ENCODE peak calls at places on chromosomes 2 and 18, in five cellular contexts. One of them, this sample, is unnamed.

GRCh38 chr2:151051584-151052220 is 210.0 kb downstream of the RBM43 start:
- DNase-seq in tibial nerve: no peak
- DNase-seq in hepatocyte: peak
- DNase-seq in left lung: no peak
- DNase-seq in breast epithelium: no peak
- DNase-seq in this sample: no peak

GRCh38 chr2:216713691-216714411 is 18.5 kb upstream of the IGFBP5 start:
- DNase-seq in tibial nerve: peak
- DNase-seq in hepatocyte: peak
- DNase-seq in left lung: no peak
- DNase-seq in breast epithelium: no peak
- DNase-seq in this sample: peak

GRCh38 chr2:69335291-69335690 is 51.7 kb downstream of the GFPT1 start:
- DNase-seq in tibial nerve: no peak
- DNase-seq in hepatocyte: no peak
- DNase-seq in left lung: no peak
- DNase-seq in breast epithelium: no peak
- DNase-seq in this sample: no peak

GRCh38 chr2:215727507-215728503 is 285.5 kb downstream of the MREG start:
- DNase-seq in tibial nerve: no peak
- DNase-seq in hepatocyte: no peak
- DNase-seq in left lung: no peak
- DNase-seq in breast epithelium: no peak
- DNase-seq in this sample: no peak

GRCh38 chr2:112579280-112579679 is 5.1 kb upstream of the CHCHD5 start:
- DNase-seq in tibial nerve: no peak
- DNase-seq in hepatocyte: no peak
- DNase-seq in left lung: no peak
- DNase-seq in breast epithelium: no peak
- DNase-seq in this sample: no peak

GRCh38 chr2:181781082-181781786 is 100.9 kb upstream of the NEUROD1 start:
- DNase-seq in tibial nerve: no peak
- DNase-seq in hepatocyte: no peak
- DNase-seq in left lung: no peak
- DNase-seq in breast epithelium: no peak
- DNase-seq in this sample: no peak

GRCh38 chr2:16972276-16972675 is 306.6 kb upstream of the CYRIA start:
- DNase-seq in tibial nerve: no peak
- DNase-seq in hepatocyte: no peak
- DNase-seq in left lung: no peak
- DNase-seq in breast epithelium: no peak
- DNase-seq in this sample: no peak

GRCh38 chr2:240930631-240931318 is 24.6 kb downstream of the CROCC2 start:
- DNase-seq in tibial nerve: peak
- DNase-seq in hepatocyte: no peak
- DNase-seq in left lung: peak
- DNase-seq in breast epithelium: peak
- DNase-seq in this sample: no peak

GRCh38 chr18:48777737-48778111 is 173.0 kb downstream of the SMAD7 start:
- DNase-seq in tibial nerve: no peak
- DNase-seq in hepatocyte: peak
- DNase-seq in left lung: no peak
- DNase-seq in breast epithelium: no peak
- DNase-seq in this sample: no peak

GRCh38 chr18:62953663-62954062 is 238.3 kb downstream of the PHLPP1 start:
- DNase-seq in tibial nerve: no peak
- DNase-seq in hepatocyte: no peak
- DNase-seq in left lung: no peak
- DNase-seq in breast epithelium: no peak
- DNase-seq in this sample: no peak

GRCh38 chr2:203533696-203534471 is 1.2 kb downstream of the RAPH1 start:
- DNase-seq in tibial nerve: no peak
- DNase-seq in hepatocyte: peak
- DNase-seq in left lung: no peak
- DNase-seq in breast epithelium: no peak
- DNase-seq in this sample: no peak

GRCh38 chr18:48529796-48530195 is 9.0 kb upstream of the CTIF start:
- DNase-seq in tibial nerve: no peak
- DNase-seq in hepatocyte: no peak
- DNase-seq in left lung: no peak
- DNase-seq in breast epithelium: no peak
- DNase-seq in this sample: no peak

GRCh38 chr2:173090973-173091660 is 15.5 kb downstream of the MAP3K20 start:
- DNase-seq in tibial nerve: no peak
- DNase-seq in hepatocyte: no peak
- DNase-seq in left lung: no peak
- DNase-seq in breast epithelium: no peak
- DNase-seq in this sample: no peak

GRCh38 chr2:216545359-216545758 is 46.7 kb downstream of the RPL37A start:
- DNase-seq in tibial nerve: no peak
- DNase-seq in hepatocyte: no peak
- DNase-seq in left lung: no peak
- DNase-seq in breast epithelium: no peak
- DNase-seq in this sample: no peak

GRCh38 chr2:15615310-15615920 is 23.7 kb downstream of the DDX1 start:
- DNase-seq in tibial nerve: no peak
- DNase-seq in hepatocyte: no peak
- DNase-seq in left lung: no peak
- DNase-seq in breast epithelium: no peak
- DNase-seq in this sample: no peak

GRCh38 chr18:28159055-28159454 is 17.9 kb downstream of the CDH2 start:
- DNase-seq in tibial nerve: no peak
- DNase-seq in hepatocyte: no peak
- DNase-seq in left lung: no peak
- DNase-seq in breast epithelium: no peak
- DNase-seq in this sample: no peak

GRCh38 chr2:14194233-14194632 is 438.3 kb upstream of the LRATD1 start:
- DNase-seq in tibial nerve: no peak
- DNase-seq in hepatocyte: no peak
- DNase-seq in left lung: no peak
- DNase-seq in breast epithelium: no peak
- DNase-seq in this sample: no peak

GRCh38 chr18:58229162-58229561 is 185.1 kb downstream of the NEDD4L start:
- DNase-seq in tibial nerve: no peak
- DNase-seq in hepatocyte: no peak
- DNase-seq in left lung: no peak
- DNase-seq in breast epithelium: no peak
- DNase-seq in this sample: no peak

GRCh38 chr18:58230438-58231179 is 186.6 kb downstream of the NEDD4L start:
- DNase-seq in tibial nerve: no peak
- DNase-seq in hepatocyte: peak
- DNase-seq in left lung: no peak
- DNase-seq in breast epithelium: peak
- DNase-seq in this sample: no peak

GRCh38 chr18:58232674-58233073 is 188.6 kb downstream of the NEDD4L start:
- DNase-seq in tibial nerve: no peak
- DNase-seq in hepatocyte: no peak
- DNase-seq in left lung: no peak
- DNase-seq in breast epithelium: no peak
- DNase-seq in this sample: no peak

GRCh38 chr18:58234359-58234741 is 190.3 kb downstream of the NEDD4L start:
- DNase-seq in tibial nerve: no peak
- DNase-seq in hepatocyte: no peak
- DNase-seq in left lung: no peak
- DNase-seq in breast epithelium: no peak
- DNase-seq in this sample: no peak

GRCh38 chr18:58231930-58232329 is 187.9 kb downstream of the NEDD4L start:
- DNase-seq in tibial nerve: no peak
- DNase-seq in hepatocyte: peak
- DNase-seq in left lung: no peak
- DNase-seq in breast epithelium: no peak
- DNase-seq in this sample: no peak
- TF ChIP-seq CTCF in tibial nerve: peak
- TF ChIP-seq CTCF in hepatocyte: peak
- TF ChIP-seq CTCF in left lung: no peak
- TF ChIP-seq CTCF in breast epithelium: no peak
- TF ChIP-seq CTCF in this sample: peak

GRCh38 chr18:36375118-36375517 is 77.6 kb downstream of the FHOD3 start:
- DNase-seq in tibial nerve: no peak
- DNase-seq in hepatocyte: no peak
- DNase-seq in left lung: no peak
- DNase-seq in breast epithelium: no peak
- DNase-seq in this sample: no peak

GRCh38 chr18:36379426-36379984 is 82.0 kb downstream of the FHOD3 start:
- DNase-seq in tibial nerve: no peak
- DNase-seq in hepatocyte: no peak
- DNase-seq in left lung: no peak
- DNase-seq in breast epithelium: no peak
- DNase-seq in this sample: no peak

GRCh38 chr18:36378194-36378593 is 80.7 kb downstream of the FHOD3 start:
- DNase-seq in tibial nerve: no peak
- DNase-seq in hepatocyte: no peak
- DNase-seq in left lung: no peak
- DNase-seq in breast epithelium: no peak
- DNase-seq in this sample: no peak

GRCh38 chr18:36376361-36376760 is 78.8 kb downstream of the FHOD3 start:
- DNase-seq in tibial nerve: no peak
- DNase-seq in hepatocyte: no peak
- DNase-seq in left lung: no peak
- DNase-seq in breast epithelium: no peak
- DNase-seq in this sample: no peak

DNA sequence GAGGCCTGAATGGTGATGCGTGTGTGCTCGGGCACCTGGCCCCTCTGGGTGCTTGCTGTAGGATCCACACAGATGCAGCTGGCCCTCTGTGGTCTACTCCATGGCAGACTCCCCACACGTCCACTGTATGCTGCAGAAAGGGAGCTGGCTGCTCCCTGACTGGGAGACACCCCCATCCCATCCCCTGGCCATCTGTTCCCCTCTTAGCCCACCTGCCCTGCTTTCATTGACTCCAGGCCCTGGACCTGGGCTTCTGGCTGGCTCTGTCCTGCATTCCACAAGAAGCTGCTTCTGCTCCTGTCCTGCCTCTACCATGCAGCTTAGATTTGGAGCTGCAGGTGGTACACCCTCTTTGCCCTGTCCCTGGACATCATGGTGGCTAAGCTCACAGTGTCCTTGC is 80.1 kb downstream of the FHOD3 start:
- DNase-seq in tibial nerve: no peak
- DNase-seq in hepatocyte: no peak
- DNase-seq in left lung: no peak
- DNase-seq in breast epithelium: no peak
- DNase-seq in this sample: no peak
- H3K27ac ChIP-seq in tibial nerve: no peak
- H3K27ac ChIP-seq in hepatocyte: no peak
- H3K27ac ChIP-seq in left lung: no peak
- H3K27ac ChIP-seq in breast epithelium: no peak
- H3K27ac ChIP-seq in this sample: no peak

GRCh38 chr2:238425505-238425978 is 1.2 kb upstream of the ASB1 start:
- DNase-seq in tibial nerve: no peak
- DNase-seq in hepatocyte: peak
- DNase-seq in left lung: no peak
- DNase-seq in breast epithelium: no peak
- DNase-seq in this sample: no peak
- H3K4me3 ChIP-seq in tibial nerve: no peak
- H3K4me3 ChIP-seq in hepatocyte: no peak
- H3K4me3 ChIP-seq in left lung: no peak
- H3K4me3 ChIP-seq in breast epithelium: no peak
- H3K4me3 ChIP-seq in this sample: no peak

DNA sequence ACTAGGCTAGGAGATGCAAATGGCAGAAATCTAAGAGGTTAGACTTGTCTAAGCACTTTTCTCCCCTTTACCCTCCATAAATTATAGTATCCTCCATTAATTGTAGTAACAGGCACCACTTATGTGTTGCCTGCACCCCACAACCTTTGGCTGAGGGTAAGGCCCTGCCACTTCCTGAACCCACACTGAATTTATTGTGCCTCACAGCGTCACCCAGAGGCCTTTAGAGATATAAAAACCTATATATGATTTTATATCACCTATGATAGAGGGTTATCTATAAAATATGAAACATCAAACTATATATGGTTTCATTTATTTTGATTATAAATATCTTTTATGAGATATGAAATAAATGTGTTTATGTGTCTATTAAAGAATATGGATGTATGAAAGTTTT is 2.6 kb downstream of the UGT1A9 start:
- DNase-seq in tibial nerve: no peak
- DNase-seq in hepatocyte: no peak
- DNase-seq in left lung: no peak
- DNase-seq in breast epithelium: no peak
- DNase-seq in this sample: no peak
- TF ChIP-seq CTCF in tibial nerve: no peak
- TF ChIP-seq CTCF in hepatocyte: no peak
- TF ChIP-seq CTCF in left lung: no peak
- TF ChIP-seq CTCF in breast epithelium: no peak
- TF ChIP-seq CTCF in this sample: no peak

GRCh38 chr2:72561621-72562318 is 264.1 kb downstream of the EXOC6B start:
- DNase-seq in tibial nerve: no peak
- DNase-seq in hepatocyte: peak
- DNase-seq in left lung: no peak
- DNase-seq in breast epithelium: no peak
- DNase-seq in this sample: no peak
- H3K27ac ChIP-seq in tibial nerve: peak
- H3K27ac ChIP-seq in hepatocyte: peak
- H3K27ac ChIP-seq in left lung: no peak
- H3K27ac ChIP-seq in breast epithelium: no peak
- H3K27ac ChIP-seq in this sample: no peak